ENCODE peak calls at places on chromosomes 16 and 17, in ten cellular contexts. D is cardiac muscle cell, R is Caco-2, X is adrenal gland, J is endodermal cell, F is uterus, L is right lobe of liver, G is testis, O is OCI-LY7, Q is lower leg skin. Y is an unnamed sample.

GRCh38 chr17:38885728-38886642 is 16.1 kb downstream of the LASP1 start:
- DNase-seq in D (peak), R (peak), X (no peak), J (peak), F (peak), L (no peak), G (no peak), O (no peak), Q (no peak), Y (no peak)

GRCh38 chr17:44334315-44335181 is 9.9 kb upstream of the SLC25A39 start:
- DNase-seq in D (no peak), R (no peak), X (no peak), J (no peak), F (no peak), L (no peak), G (no peak), O (peak), Q (no peak), Y (no peak)

GRCh38 chr17:80395402-80396151 is 19.4 kb upstream of the ENDOV start:
- DNase-seq in D (no peak), R (no peak), X (peak), J (peak), F (no peak), L (no peak), G (no peak), O (no peak), Q (no peak), Y (no peak)

GRCh38 chr17:43702636-43703035 is 40.9 kb upstream of the MEOX1 start:
- DNase-seq in D (no peak), R (peak), X (no peak), J (peak), F (no peak), L (no peak), G (peak), O (peak), Q (no peak), Y (no peak)

GRCh38 chr16:86015606-86016005 is 116.6 kb downstream of the IRF8 start:
- DNase-seq in D (no peak), R (no peak), X (no peak), J (peak), F (no peak), L (no peak), G (no peak), O (no peak), Q (no peak), Y (no peak)

GRCh38 chr16:81646561-81646960 is 132.5 kb upstream of the PLCG2 start:
- DNase-seq in D (no peak), R (no peak), X (no peak), J (no peak), F (no peak), L (no peak), G (no peak), O (no peak), Q (no peak), Y (no peak)

GRCh38 chr17:79137015-79137770 is 62.6 kb downstream of the ENGASE start:
- DNase-seq in D (no peak), R (no peak), X (no peak), J (no peak), F (no peak), L (no peak), G (peak), O (no peak), Q (no peak), Y (no peak)

GRCh38 chr17:15463363-15463762 is 4.1 kb downstream of the CDRT4 start:
- DNase-seq in D (peak), R (no peak), X (no peak), J (peak), F (peak), L (no peak), G (peak), O (no peak), Q (no peak), Y (no peak)

GRCh38 chr16:31875112-31875803 is 1.7 kb downstream of the ZNF267 start:
- DNase-seq in D (peak), R (no peak), X (no peak), J (no peak), F (no peak), L (no peak), G (no peak), O (peak), Q (no peak), Y (no peak)

GRCh38 chr16:73216932-73217331 is 169.0 kb upstream of the ZFHX3 start:
- DNase-seq in D (no peak), R (no peak), X (no peak), J (no peak), F (no peak), L (no peak), G (no peak), O (no peak), Q (no peak), Y (no peak)

GRCh38 chr17:379531-380200 is 27.1 kb upstream of the RPH3AL start:
- DNase-seq in D (no peak), R (no peak), X (no peak), J (no peak), F (no peak), L (peak), G (no peak), O (no peak), Q (no peak), Y (no peak)

GRCh38 chr16:89437991-89438390 is 52.4 kb downstream of the ANKRD11 start:
- DNase-seq in D (no peak), R (no peak), X (no peak), J (no peak), F (no peak), L (no peak), G (no peak), O (no peak), Q (no peak), Y (peak)

GRCh38 chr16:62036101-62036806 is at the start of gene CDH8:
- DNase-seq in D (no peak), R (no peak), X (no peak), J (peak), F (no peak), L (no peak), G (peak), O (no peak), Q (no peak), Y (no peak)

GRCh38 chr16:9039208-9039607 is 52.2 kb upstream of the HAPSTR1 start:
- DNase-seq in D (peak), R (peak), X (no peak), J (no peak), F (no peak), L (no peak), G (no peak), O (peak), Q (no peak), Y (no peak)

GRCh38 chr16:2813661-2814288 is 3.3 kb upstream of the PRSS21 start:
- DNase-seq in D (no peak), R (no peak), X (no peak), J (peak), F (no peak), L (peak), G (no peak), O (no peak), Q (no peak), Y (no peak)

GRCh38 chr16:84511180-84511800 is 6.8 kb upstream of the MEAK7 start:
- DNase-seq in D (peak), R (peak), X (peak), J (peak), F (peak), L (peak), G (peak), O (peak), Q (peak), Y (peak)

GRCh38 chr17:79001190-79002020 is 8.2 kb downstream of the CANT1 start:
- DNase-seq in D (no peak), R (no peak), X (no peak), J (peak), F (peak), L (peak), G (peak), O (no peak), Q (no peak), Y (no peak)

GRCh38 chr17:16322636-16323035 is 30.6 kb downstream of the CENPV start:
- DNase-seq in D (peak), R (no peak), X (no peak), J (no peak), F (no peak), L (no peak), G (no peak), O (no peak), Q (no peak), Y (no peak)

GRCh38 chr17:9658593-9659211 is 13.4 kb downstream of the USP43 start:
- DNase-seq in D (peak), R (no peak), X (no peak), J (peak), F (no peak), L (no peak), G (no peak), O (no peak), Q (no peak), Y (no peak)

GRCh38 chr17:42284566-42284965 is 3.7 kb upstream of the STAT5A start:
- DNase-seq in D (no peak), R (no peak), X (peak), J (peak), F (peak), L (no peak), G (peak), O (no peak), Q (no peak), Y (no peak)

GRCh38 chr16:55367796-55368195 is 43.8 kb downstream of the IRX6 start:
- DNase-seq in D (peak), R (no peak), X (no peak), J (no peak), F (no peak), L (no peak), G (no peak), O (no peak), Q (no peak), Y (no peak)

GRCh38 chr16:85296859-85297698 is 184.8 kb upstream of the CIBAR2 start:
- DNase-seq in D (peak), R (peak), X (peak), J (peak), F (no peak), L (no peak), G (no peak), O (peak), Q (no peak), Y (peak)

GRCh38 chr16:89341274-89341673 is 123.8 kb downstream of the ZNF778 start:
- DNase-seq in D (no peak), R (no peak), X (no peak), J (no peak), F (no peak), L (no peak), G (no peak), O (no peak), Q (no peak), Y (no peak)

GRCh38 chr17:67647482-67647881 is 70.3 kb upstream of the NOL11 start:
- DNase-seq in D (no peak), R (no peak), X (no peak), J (no peak), F (no peak), L (no peak), G (no peak), O (peak), Q (no peak), Y (no peak)

GRCh38 chr16:51017969-51018368 is 133.1 kb downstream of the SALL1 start:
- DNase-seq in D (no peak), R (no peak), X (no peak), J (no peak), F (no peak), L (no peak), G (no peak), O (no peak), Q (no peak), Y (no peak)

GRCh38 chr16:70258065-70258464 is 6.3 kb upstream of the EXOSC6 start:
- DNase-seq in D (no peak), R (no peak), X (no peak), J (no peak), F (no peak), L (no peak), G (no peak), O (no peak), Q (no peak), Y (no peak)

GRCh38 chr17:2784864-2785263 is 11.4 kb upstream of the RAP1GAP2 start:
- DNase-seq in D (no peak), R (no peak), X (no peak), J (no peak), F (no peak), L (no peak), G (no peak), O (no peak), Q (no peak), Y (no peak)

GRCh38 chr17:68074279-68074678 is 38.7 kb downstream of the KPNA2 start:
- DNase-seq in D (no peak), R (no peak), X (no peak), J (no peak), F (no peak), L (no peak), G (no peak), O (no peak), Q (no peak), Y (no peak)

GRCh38 chr16:71826533-71827017 is 17.9 kb upstream of the AP1G1 start:
- DNase-seq in D (peak), R (no peak), X (no peak), J (no peak), F (no peak), L (no peak), G (no peak), O (no peak), Q (no peak), Y (no peak)

GRCh38 chr16:30786936-30787612 is at the start of gene ZNF629:
- DNase-seq in D (peak), R (peak), X (peak), J (peak), F (peak), L (peak), G (peak), O (peak), Q (peak), Y (peak)

GRCh38 chr17:81927145-81927652 is 336 bp downstream of the MAFG start:
- DNase-seq in D (no peak), R (no peak), X (no peak), J (no peak), F (peak), L (no peak), G (no peak), O (peak), Q (no peak), Y (no peak)

GRCh38 chr16:79466111-79466510 is 134.4 kb downstream of the MAF start:
- DNase-seq in D (no peak), R (no peak), X (no peak), J (no peak), F (no peak), L (no peak), G (no peak), O (no peak), Q (no peak), Y (no peak)

GRCh38 chr16:89922477-89922883 is 662 bp upstream of the TUBB3 start:
- DNase-seq in D (peak), R (peak), X (peak), J (peak), F (peak), L (no peak), G (peak), O (peak), Q (peak), Y (peak)

GRCh38 chr16:81453091-81453728 is 8.6 kb downstream of the CMIP start:
- DNase-seq in D (no peak), R (no peak), X (no peak), J (no peak), F (no peak), L (peak), G (no peak), O (no peak), Q (no peak), Y (no peak)

GRCh38 chr17:54859187-54859586 is 41.5 kb upstream of the TOM1L1 start:
- DNase-seq in D (no peak), R (no peak), X (no peak), J (no peak), F (no peak), L (no peak), G (no peak), O (no peak), Q (no peak), Y (no peak)

GRCh38 chr16:52498640-52499039 is 48.3 kb downstream of the TOX3 start:
- DNase-seq in D (peak), R (no peak), X (no peak), J (no peak), F (no peak), L (no peak), G (no peak), O (no peak), Q (no peak), Y (peak)
- H3K4me3 ChIP-seq in D (no peak), R (no peak), X (no peak), J (no peak), F (no peak), L (no peak), G (no peak), O (no peak), Q (no peak), Y (no peak)

GRCh38 chr17:17839792-17840707 is 3.3 kb upstream of the SREBF1 start:
- DNase-seq in D (peak), R (peak), X (peak), J (peak), F (peak), L (peak), G (peak), O (peak), Q (peak), Y (peak)

GRCh38 chr17:17843096-17843495 is 6.3 kb upstream of the SREBF1 start:
- DNase-seq in D (no peak), R (no peak), X (no peak), J (peak), F (no peak), L (no peak), G (no peak), O (no peak), Q (no peak), Y (no peak)

GRCh38 chr17:17842111-17842876 is 5.5 kb upstream of the SREBF1 start:
- DNase-seq in D (no peak), R (no peak), X (no peak), J (peak), F (no peak), L (no peak), G (no peak), O (no peak), Q (no peak), Y (peak)

GRCh38 chr17:17841620-17842025 is 4.8 kb upstream of the SREBF1 start:
- DNase-seq in D (no peak), R (no peak), X (peak), J (peak), F (no peak), L (peak), G (peak), O (no peak), Q (no peak), Y (no peak)

DNA sequence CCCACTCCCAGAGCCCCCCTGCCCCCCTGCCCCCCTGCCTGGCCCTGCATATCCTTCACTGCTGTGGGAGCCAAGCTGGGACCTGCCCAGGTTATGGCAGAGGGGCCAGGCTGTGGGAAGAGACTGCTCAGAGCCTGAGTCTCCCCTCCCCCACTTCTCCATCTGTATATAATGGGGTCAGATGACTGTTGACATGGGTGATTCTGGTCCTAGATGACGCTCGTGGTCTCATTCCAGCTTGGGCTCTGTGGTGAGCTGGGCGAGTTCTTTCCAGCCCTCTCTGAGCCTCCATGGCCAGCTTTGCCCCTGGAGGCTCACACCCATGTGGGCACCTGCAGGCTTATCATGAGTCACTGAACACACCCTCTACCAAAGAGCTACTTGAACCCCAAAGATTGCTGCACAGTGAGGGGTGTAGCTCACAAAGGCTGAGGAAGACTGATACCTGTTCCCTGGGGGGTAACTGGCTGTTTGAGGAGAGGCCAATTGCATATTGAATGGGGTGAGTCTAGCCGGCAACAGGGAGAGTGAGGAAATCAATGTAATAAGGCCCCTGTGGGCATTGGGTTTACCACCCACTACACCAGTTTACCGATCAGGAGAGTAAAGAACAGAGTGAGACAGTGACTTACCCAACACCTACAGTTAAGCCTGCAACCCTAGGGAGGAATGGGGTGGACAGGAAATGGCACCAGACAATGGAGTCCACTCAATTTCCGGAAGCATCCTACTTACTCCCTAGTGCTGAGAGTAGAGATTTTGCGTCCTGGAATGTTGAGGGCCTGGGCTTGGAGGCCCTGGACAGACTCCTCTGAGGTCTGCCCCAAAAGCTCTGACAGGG is 4.2 kb upstream of the SREBF1 start:
- DNase-seq in D (peak), R (no peak), X (peak), J (peak), F (no peak), L (peak), G (no peak), O (peak), Q (no peak), Y (peak)
- H3K4me3 ChIP-seq in D (no peak), R (peak), X (no peak), J (no peak), F (peak), L (peak), G (peak), O (peak), Q (no peak), Y (no peak)

DNA sequence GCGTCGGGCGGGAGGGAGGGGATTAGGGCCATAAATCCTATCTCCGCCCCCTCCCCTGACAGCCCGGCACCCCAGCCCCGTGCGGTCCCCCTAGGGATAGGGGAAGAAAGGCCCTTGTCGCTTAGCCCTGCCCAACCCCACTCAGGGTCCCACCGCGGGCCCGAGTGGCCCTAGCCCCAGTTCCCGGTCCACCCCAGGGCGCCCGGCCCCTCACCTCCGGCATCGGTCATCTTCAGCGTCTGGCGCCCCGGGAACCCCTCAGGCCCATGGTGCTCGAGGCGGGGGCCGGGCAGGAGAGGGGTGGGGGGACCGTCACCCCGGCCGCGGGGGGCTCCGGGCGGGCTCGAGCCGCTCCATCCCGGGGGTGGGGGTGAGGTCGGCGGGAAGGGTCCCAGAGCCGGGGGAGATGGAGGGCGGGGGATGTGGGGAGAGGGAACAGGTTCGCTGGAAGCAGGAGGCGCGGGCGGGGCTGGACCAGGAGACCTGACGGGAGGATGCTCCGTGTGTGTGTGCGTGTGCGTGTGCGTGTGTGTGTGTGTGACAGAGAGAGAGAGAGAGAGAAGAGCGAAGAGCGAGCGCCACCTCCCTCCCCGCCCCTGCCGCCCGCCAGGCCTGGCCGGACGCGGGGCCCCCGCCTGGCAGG is 536 bp downstream of the SAMD14 start:
- DNase-seq in D (peak), R (peak), X (no peak), J (peak), F (no peak), L (no peak), G (no peak), O (no peak), Q (no peak), Y (no peak)
- H3K4me3 ChIP-seq in D (peak), R (peak), X (no peak), J (peak), F (peak), L (peak), G (peak), O (peak), Q (no peak), Y (no peak)

DNA sequence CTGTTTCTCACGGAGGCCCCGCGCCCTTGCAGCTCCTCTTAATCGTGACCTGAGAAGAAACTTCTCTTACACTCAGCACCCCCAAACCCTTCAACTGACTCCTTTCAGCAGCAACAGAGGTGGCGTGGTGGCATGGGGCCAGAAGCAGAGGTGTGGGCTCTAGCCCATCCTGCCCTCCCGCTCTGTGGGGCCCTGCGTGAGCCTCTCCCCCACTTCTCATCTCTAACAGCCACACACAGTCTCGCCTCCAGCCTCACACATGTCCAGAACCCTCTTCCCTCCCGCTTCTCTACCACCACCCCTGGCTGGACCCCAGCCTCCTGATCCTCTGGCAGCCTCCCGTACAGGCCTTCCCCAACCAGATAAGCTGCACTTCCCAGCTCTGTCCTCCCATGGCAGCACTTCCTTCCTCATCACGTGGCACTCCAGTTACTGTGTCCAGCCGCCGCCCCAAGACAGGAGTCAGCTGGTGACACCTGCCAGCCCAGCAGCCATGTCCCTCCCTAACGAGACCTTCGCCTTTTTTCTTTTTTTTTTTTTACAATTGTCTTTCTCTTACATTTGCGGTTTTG is 30.5 kb downstream of the NSMCE1 start:
- DNase-seq in D (no peak), R (no peak), X (no peak), J (no peak), F (no peak), L (no peak), G (no peak), O (peak), Q (no peak), Y (peak)
- H3K4me3 ChIP-seq in D (no peak), R (no peak), X (no peak), J (no peak), F (no peak), L (no peak), G (no peak), O (no peak), Q (no peak), Y (no peak)

GRCh38 chr16:87607871-87608270 is 5.6 kb downstream of the JPH3 start:
- DNase-seq in D (no peak), R (no peak), X (no peak), J (no peak), F (no peak), L (no peak), G (no peak), O (no peak), Q (no peak), Y (no peak)
- H3K4me3 ChIP-seq in D (no peak), R (no peak), X (no peak), J (no peak), F (no peak), L (no peak), G (no peak), O (no peak), Q (no peak), Y (no peak)

Y was measured in mucosa of descending colon.